ENCODE peak calls at places on chromosomes 3 and 15, in five cellular contexts. J, E, N, U and P are unnamed samples.

GRCh38 chr15:38994310-38994709 is 429.7 kb upstream of the RASGRP1 start:
- DNase-seq in J (no peak), E (peak; percentile 34), N (no peak), U (no peak), P (no peak)

GRCh38 chr15:75049392-75049791 is 26.0 kb downstream of the PPCDC start:
- DNase-seq in J (no peak), E (no peak), N (no peak), U (no peak), P (no peak)

GRCh38 chr15:66907826-66908502 is 157.4 kb upstream of the SMAD3 start:
- DNase-seq in J (no peak), E (peak; percentile 56), N (no peak), U (peak; percentile 39), P (peak; percentile 73)

GRCh38 chr3:53192608-53193007 is 31.6 kb downstream of the PRKCD start:
- DNase-seq in J (no peak), E (no peak), N (no peak), U (no peak), P (no peak)

GRCh38 chr3:64612082-64612860 is 75.5 kb downstream of the ADAMTS9 start:
- DNase-seq in J (no peak), E (no peak), N (no peak), U (no peak), P (no peak)

GRCh38 chr3:112763258-112763657 is 83.4 kb downstream of the CD200R1L start:
- DNase-seq in J (no peak), E (no peak), N (no peak), U (no peak), P (no peak)

GRCh38 chr3:48142316-48142870 is 45.8 kb downstream of the CDC25A start:
- DNase-seq in J (no peak), E (no peak), N (no peak), U (no peak), P (no peak)

GRCh38 chr15:49830411-49830810 is 209.6 kb downstream of the DTWD1 start:
- DNase-seq in J (no peak), E (no peak), N (no peak), U (no peak), P (no peak)

GRCh38 chr3:142808103-142808917 is 80.6 kb downstream of the PCOLCE2 start:
- DNase-seq in J (no peak), E (peak; percentile 5), N (peak; percentile 21), U (no peak), P (no peak)

GRCh38 chr3:69359339-69359893 is 26.5 kb downstream of the FRMD4B start:
- DNase-seq in J (no peak), E (no peak), N (no peak), U (no peak), P (no peak)

GRCh38 chr3:12935023-12935860 is 93.9 kb upstream of the RPL32 start:
- DNase-seq in J (no peak), E (no peak), N (peak; percentile 71), U (no peak), P (no peak)

GRCh38 chr15:26082833-26083174 is 219.7 kb upstream of the ATP10A start:
- DNase-seq in J (no peak), E (no peak), N (no peak), U (no peak), P (no peak)

GRCh38 chr3:58824285-58824684 is 157.7 kb upstream of the FAM3D start:
- DNase-seq in J (peak; percentile 79), E (peak; percentile 30), N (peak; percentile 70), U (no peak), P (no peak)

GRCh38 chr15:45855210-45855906 is 220.5 kb downstream of the SQOR start:
- DNase-seq in J (no peak), E (peak; percentile 25), N (no peak), U (no peak), P (no peak)

GRCh38 chr3:66372681-66373350 is 128.0 kb downstream of the LRIG1 start:
- DNase-seq in J (peak; percentile 68), E (peak; percentile 10), N (peak; percentile 4), U (no peak), P (no peak)

GRCh38 chr3:48320994-48321393 is 12.5 kb downstream of the SPINK8 start:
- DNase-seq in J (no peak), E (no peak), N (no peak), U (no peak), P (peak; percentile 46)

GRCh38 chr15:85789496-85789875 is 5.2 kb downstream of the KLHL25 start:
- DNase-seq in J (no peak), E (no peak), N (no peak), U (no peak), P (no peak)

GRCh38 chr15:85788796-85789495 is 5.8 kb downstream of the KLHL25 start:
- DNase-seq in J (no peak), E (no peak), N (no peak), U (no peak), P (no peak)

GRCh38 chr15:85782112-85782511 is 12.6 kb downstream of the KLHL25 start:
- DNase-seq in J (no peak), E (no peak), N (no peak), U (peak; percentile 3), P (no peak)

GRCh38 chr15:85786778-85787114 is 8.0 kb downstream of the KLHL25 start:
- DNase-seq in J (no peak), E (peak; percentile 56), N (no peak), U (no peak), P (no peak)

GRCh38 chr15:85785887-85786777 is 8.6 kb downstream of the KLHL25 start:
- DNase-seq in J (no peak), E (peak; percentile 79), N (no peak), U (no peak), P (no peak)
- TF ChIP-seq GABPA in J (no peak), E (no peak), N (no peak), U (no peak), P (no peak)

GRCh38 chr15:40002295-40002694 is 36.7 kb downstream of the SRP14 start:
- DNase-seq in J (no peak), E (peak; percentile 99), N (no peak), U (no peak), P (no peak)

GRCh38 chr15:40008061-40008460 is 30.9 kb downstream of the SRP14 start:
- DNase-seq in J (no peak), E (no peak), N (no peak), U (no peak), P (no peak)

GRCh38 chr15:40006646-40007045 is 32.3 kb downstream of the SRP14 start:
- DNase-seq in J (no peak), E (no peak), N (no peak), U (no peak), P (no peak)

GRCh38 chr15:40003491-40003916 is 35.5 kb downstream of the SRP14 start:
- DNase-seq in J (no peak), E (peak; percentile 40), N (no peak), U (no peak), P (no peak)

GRCh38 chr15:40006003-40006402 is 33.0 kb downstream of the SRP14 start:
- DNase-seq in J (no peak), E (no peak), N (no peak), U (no peak), P (no peak)
- TF ChIP-seq GABPA in J (no peak), E (no peak), N (no peak), U (no peak), P (no peak)

GRCh38 chr3:179590669-179591068 is 13.8 kb downstream of the MRPL47 start:
- DNase-seq in J (no peak), E (no peak), N (no peak), U (no peak), P (no peak)

GRCh38 chr3:179591313-179591712 is 13.1 kb downstream of the MRPL47 start:
- DNase-seq in J (no peak), E (no peak), N (no peak), U (no peak), P (no peak)

GRCh38 chr3:179589143-179589542 is 15.3 kb downstream of the MRPL47 start:
- DNase-seq in J (no peak), E (no peak), N (no peak), U (no peak), P (no peak)
- TF ChIP-seq GABPA in J (no peak), E (no peak), N (no peak), U (no peak), P (no peak)

GRCh38 chr3:14352002-14352627 is 50.3 kb upstream of the SLC6A6 start:
- DNase-seq in J (peak; percentile 67), E (peak; percentile 19), N (peak; percentile 96), U (peak; percentile 30), P (peak; percentile 18)
- TF ChIP-seq GABPA in J (no peak), E (no peak), N (no peak), U (no peak), P (no peak)

DNA sequence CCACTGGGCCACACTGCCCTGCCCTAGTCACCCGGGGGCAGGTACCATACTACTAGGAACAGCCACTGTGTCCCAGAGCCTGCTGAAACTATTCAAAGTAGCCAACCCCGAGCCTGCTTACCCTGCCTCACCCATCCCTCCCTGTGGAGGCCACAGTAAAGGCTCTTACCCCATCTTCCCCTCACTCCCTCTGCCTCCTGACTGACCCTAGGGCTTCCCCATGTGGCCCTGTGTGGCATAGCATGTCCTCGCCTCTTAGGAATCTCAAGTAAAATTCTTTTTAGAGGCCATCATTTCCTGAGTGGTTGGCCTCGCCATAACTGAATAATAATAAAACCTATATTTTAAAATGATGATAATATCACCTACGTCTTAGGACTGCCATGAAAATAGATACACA is 112.2 kb upstream of the SLC6A11 start:
- DNase-seq in J (peak; percentile 66), E (no peak), N (peak; percentile 12), U (no peak), P (no peak)
- TF ChIP-seq GABPA in J (no peak), E (no peak), N (no peak), U (no peak), P (no peak)

DNA sequence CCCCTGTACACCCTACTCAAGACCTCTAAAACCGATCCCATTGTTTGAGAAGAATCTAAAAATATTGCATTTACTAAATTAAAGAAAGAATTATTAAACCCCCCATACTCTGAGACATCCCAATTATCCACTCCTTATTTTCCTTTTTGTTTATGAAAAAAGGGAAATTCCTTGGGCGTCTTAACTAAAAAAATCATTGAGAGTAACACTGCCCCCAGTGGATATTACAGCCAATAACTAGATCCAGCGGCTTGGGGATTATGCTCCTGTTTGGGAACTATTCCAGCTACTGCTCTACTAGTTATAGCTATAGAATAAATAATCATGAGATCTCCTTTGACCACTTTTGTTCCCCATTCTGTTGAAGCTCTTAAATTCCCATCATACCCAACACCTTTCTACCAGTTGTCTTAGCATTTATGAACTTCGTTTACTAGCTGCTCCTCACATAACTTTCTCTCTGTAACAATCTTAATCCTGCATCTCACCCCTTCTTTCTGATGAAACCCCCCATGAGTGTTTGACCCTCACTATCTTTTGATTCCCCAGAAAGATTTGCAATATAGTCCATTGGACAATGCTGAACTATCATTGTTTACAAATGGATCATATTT is 12.7 kb upstream of the CFAP91 start:
- DNase-seq in J (no peak), E (peak; percentile 18), N (peak; percentile 29), U (no peak), P (no peak)
- TF ChIP-seq GABPA in J (no peak), E (no peak), N (no peak), U (no peak), P (no peak)